ENCODE peak calls at places on chromosomes 1 and 21, in nine cellular contexts. R, B, N, U, X, H, Q, T and W are unnamed samples.

GRCh38 chr1:157292809-157293564 is 154.8 kb upstream of the ETV3 start:
- DNase-seq in R (no peak), B (no peak), N (no peak), U (no peak), X (no peak), H (no peak), Q (no peak), T (no peak), W (no peak)

GRCh38 chr1:159084867-159085266 is 8.3 kb upstream of the AIM2 start:
- DNase-seq in R (no peak), B (no peak), N (no peak), U (no peak), X (no peak), H (no peak), Q (no peak), T (no peak), W (peak; percentile 89)

GRCh38 chr1:152461544-152461943 is 47.5 kb upstream of the CRNN start:
- DNase-seq in R (no peak), B (peak; percentile 72), N (peak; percentile 52), U (peak; percentile 51), X (peak; percentile 23), H (peak; percentile 43), Q (peak; percentile 38), T (no peak), W (peak; percentile 23)

GRCh38 chr21:43981151-43981870 is 30.8 kb upstream of the TRAPPC10 start:
- DNase-seq in R (no peak), B (no peak), N (no peak), U (no peak), X (no peak), H (peak; percentile 32), Q (no peak), T (no peak), W (no peak)

GRCh38 chr1:19441048-19441447 is 44.3 kb downstream of the CAPZB start:
- DNase-seq in R (no peak), B (no peak), N (no peak), U (no peak), X (no peak), H (no peak), Q (no peak), T (no peak), W (no peak)

GRCh38 chr1:51644533-51645197 is 27.8 kb downstream of the OSBPL9 start:
- DNase-seq in R (no peak), B (no peak), N (no peak), U (peak; percentile 21), X (no peak), H (no peak), Q (peak; percentile 85), T (no peak), W (no peak)

GRCh38 chr1:180609643-180610555 is 21.9 kb upstream of the XPR1 start:
- DNase-seq in R (no peak), B (no peak), N (no peak), U (no peak), X (no peak), H (peak; percentile 40), Q (peak; percentile 34), T (no peak), W (peak; percentile 12)

GRCh38 chr1:204130178-204130577 is 21.7 kb downstream of the ETNK2 start:
- DNase-seq in R (peak; percentile 80), B (no peak), N (no peak), U (no peak), X (no peak), H (peak; percentile 97), Q (no peak), T (no peak), W (no peak)

GRCh38 chr1:145897969-145898368 is 11.9 kb downstream of the ITGA10 start:
- DNase-seq in R (no peak), B (no peak), N (no peak), U (no peak), X (no peak), H (no peak), Q (no peak), T (no peak), W (no peak)

GRCh38 chr1:28139033-28139712 is 37.3 kb downstream of the PTAFR start:
- DNase-seq in R (no peak), B (no peak), N (no peak), U (no peak), X (no peak), H (no peak), Q (peak; percentile 88), T (no peak), W (peak; percentile 78)

GRCh38 chr1:94122201-94122970 is 1.4 kb upstream of the ABCA4 start:
- DNase-seq in R (no peak), B (no peak), N (no peak), U (no peak), X (no peak), H (no peak), Q (peak; percentile 89), T (no peak), W (no peak)

GRCh38 chr1:210072129-210072528 is 134.1 kb downstream of the SYT14 start:
- DNase-seq in R (no peak), B (no peak), N (no peak), U (no peak), X (no peak), H (no peak), Q (no peak), T (no peak), W (no peak)

GRCh38 chr1:59233444-59233843 is 63.5 kb upstream of the FGGY start:
- DNase-seq in R (no peak), B (no peak), N (no peak), U (no peak), X (no peak), H (no peak), Q (no peak), T (no peak), W (no peak)

GRCh38 chr1:208215393-208215792 is 28.8 kb downstream of the PLXNA2 start:
- DNase-seq in R (no peak), B (no peak), N (no peak), U (no peak), X (no peak), H (no peak), Q (no peak), T (no peak), W (no peak)
- H3K27ac ChIP-seq in R (no peak overlapping the region), B (no peak overlapping the region), N (no peak overlapping the region), U (no peak overlapping the region), X (no peak overlapping the region), H (no peak overlapping the region), Q (no peak overlapping the region), T (no peak overlapping the region), W (no peak overlapping the region)

GRCh38 chr1:241531195-241532172 is 694 bp upstream of the KMO start:
- DNase-seq in R (no peak), B (peak; percentile 70), N (no peak), U (no peak), X (no peak), H (no peak), Q (peak; percentile 78), T (no peak), W (peak; percentile 64)
- H3K27ac ChIP-seq in R (peak overlapping the region; percentile 42), B (peak overlapping the region; percentile 10), N (no peak overlapping the region), U (peak overlapping the region; percentile 59), X (no peak overlapping the region), H (no peak overlapping the region), Q (peak overlapping the region; percentile 9), T (no peak overlapping the region), W (peak overlapping the region; percentile 76)

GRCh38 chr21:45043541-45044020 is 30.8 kb upstream of the ADARB1 start:
- DNase-seq in R (no peak), B (no peak), N (no peak), U (no peak), X (no peak), H (no peak), Q (no peak), T (no peak), W (no peak)

GRCh38 chr21:45048026-45048698 is 26.2 kb upstream of the ADARB1 start:
- DNase-seq in R (no peak), B (no peak), N (no peak), U (no peak), X (no peak), H (no peak), Q (no peak), T (no peak), W (no peak)

GRCh38 chr21:45042664-45043161 is 31.7 kb upstream of the ADARB1 start:
- DNase-seq in R (no peak), B (no peak), N (no peak), U (no peak), X (no peak), H (no peak), Q (no peak), T (no peak), W (no peak)

GRCh38 chr21:45047257-45047656 is 27.1 kb upstream of the ADARB1 start:
- DNase-seq in R (no peak), B (no peak), N (no peak), U (no peak), X (no peak), H (no peak), Q (no peak), T (no peak), W (no peak)

GRCh38 chr21:45045481-45045880 is 28.9 kb upstream of the ADARB1 start:
- DNase-seq in R (no peak), B (no peak), N (no peak), U (no peak), X (no peak), H (no peak), Q (no peak), T (no peak), W (no peak)
- H3K27ac ChIP-seq in R (no peak overlapping the region), B (no peak overlapping the region), N (no peak overlapping the region), U (no peak overlapping the region), X (no peak overlapping the region), H (no peak overlapping the region), Q (no peak overlapping the region), T (no peak overlapping the region), W (no peak overlapping the region)

DNA sequence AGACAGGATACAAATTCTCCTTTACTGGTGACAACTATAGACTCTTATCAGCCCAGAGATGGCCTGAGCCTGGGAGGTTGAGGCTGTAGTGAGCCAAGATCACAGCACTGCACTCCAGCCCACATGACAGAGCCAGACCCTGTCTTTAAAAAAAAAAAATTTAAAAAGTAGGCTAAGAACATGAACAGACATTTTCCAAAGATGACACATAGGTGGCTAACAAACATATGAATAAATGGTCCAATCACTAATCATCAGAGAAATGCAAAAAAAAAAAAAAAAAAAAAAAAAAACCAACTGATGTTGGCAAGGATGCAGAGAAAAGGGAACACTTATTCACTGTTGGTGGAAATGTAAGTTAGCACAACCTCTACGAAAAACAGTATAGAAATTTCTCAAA is 65.0 kb downstream of the TOR3A start:
- DNase-seq in R (no peak), B (no peak), N (no peak), U (no peak), X (no peak), H (no peak), Q (peak; percentile 61), T (no peak), W (no peak)
- H3K27ac ChIP-seq in R (no peak overlapping the region), B (no peak overlapping the region), N (no peak overlapping the region), U (no peak overlapping the region), X (no peak overlapping the region), H (no peak overlapping the region), Q (no peak overlapping the region), T (no peak overlapping the region), W (no peak overlapping the region)

GRCh38 chr1:203104096-203104495 is 18.3 kb upstream of the MYOG start:
- DNase-seq in R (no peak), B (no peak), N (no peak), U (no peak), X (no peak), H (no peak), Q (no peak), T (no peak), W (no peak)
- H3K27ac ChIP-seq in R (no peak overlapping the region), B (no peak overlapping the region), N (no peak overlapping the region), U (no peak overlapping the region), X (no peak overlapping the region), H (no peak overlapping the region), Q (no peak overlapping the region), T (no peak overlapping the region), W (no peak overlapping the region)